ENCODE peak calls at places on chromosomes 3 and 15, in nine cellular contexts. One of them, this sample, is unnamed.

GRCh38 chr3:113516115-113516505 is 1.2 kb upstream of the SPICE1 start:
- DNase-seq in breast epithelium: no peak
- DNase-seq in mesothelial cell of epicardium: no peak
- DNase-seq in kidney epithelial cell: no peak
- DNase-seq in B cell: no peak
- DNase-seq in omental fat pad: no peak
- DNase-seq in bronchial epithelial cell: peak; percentile 31
- DNase-seq in PC-3: peak; percentile 48
- DNase-seq in hepatocyte: no peak
- DNase-seq in this sample: no peak

GRCh38 chr3:29764603-29765254 is 483.9 kb downstream of the RBMS3 start:
- DNase-seq in breast epithelium: no peak
- DNase-seq in omental fat pad: no peak
- DNase-seq in bronchial epithelial cell: peak; percentile 77
- DNase-seq in hepatocyte: peak; percentile 59
- DNase-seq in kidney epithelial cell: no peak
- DNase-seq in B cell: no peak
- DNase-seq in mesothelial cell of epicardium: no peak
- DNase-seq in PC-3: peak; percentile 94
- DNase-seq in this sample: no peak

GRCh38 chr15:39301589-39301999 is 279.3 kb upstream of the THBS1 start:
- DNase-seq in mesothelial cell of epicardium: no peak
- DNase-seq in B cell: no peak
- DNase-seq in PC-3: peak; percentile 53
- DNase-seq in kidney epithelial cell: no peak
- DNase-seq in hepatocyte: no peak
- DNase-seq in breast epithelium: no peak
- DNase-seq in omental fat pad: no peak
- DNase-seq in bronchial epithelial cell: no peak
- DNase-seq in this sample: no peak

GRCh38 chr3:141686477-141687280 is 51.4 kb upstream of the RNF7 start:
- DNase-seq in omental fat pad: no peak
- DNase-seq in PC-3: peak; percentile 19
- DNase-seq in breast epithelium: peak; percentile 38
- DNase-seq in mesothelial cell of epicardium: no peak
- DNase-seq in B cell: no peak
- DNase-seq in bronchial epithelial cell: peak; percentile 53
- DNase-seq in hepatocyte: no peak
- DNase-seq in kidney epithelial cell: peak; percentile 25
- DNase-seq in this sample: no peak

GRCh38 chr3:179897241-179897640 is 139.5 kb downstream of the PEX5L start:
- DNase-seq in PC-3: no peak
- DNase-seq in kidney epithelial cell: no peak
- DNase-seq in hepatocyte: no peak
- DNase-seq in mesothelial cell of epicardium: no peak
- DNase-seq in bronchial epithelial cell: no peak
- DNase-seq in omental fat pad: no peak
- DNase-seq in B cell: no peak
- DNase-seq in breast epithelium: no peak
- DNase-seq in this sample: no peak

GRCh38 chr15:34812369-34812768 is 17.0 kb upstream of the ACTC1 start:
- DNase-seq in PC-3: no peak
- DNase-seq in omental fat pad: no peak
- DNase-seq in bronchial epithelial cell: no peak
- DNase-seq in mesothelial cell of epicardium: no peak
- DNase-seq in breast epithelium: no peak
- DNase-seq in kidney epithelial cell: no peak
- DNase-seq in hepatocyte: no peak
- DNase-seq in B cell: no peak
- DNase-seq in this sample: no peak

GRCh38 chr3:150127011-150127490 is 156.4 kb upstream of the PFN2 start:
- DNase-seq in hepatocyte: no peak
- DNase-seq in bronchial epithelial cell: no peak
- DNase-seq in B cell: no peak
- DNase-seq in omental fat pad: no peak
- DNase-seq in PC-3: no peak
- DNase-seq in breast epithelium: no peak
- DNase-seq in kidney epithelial cell: no peak
- DNase-seq in mesothelial cell of epicardium: no peak
- DNase-seq in this sample: no peak

GRCh38 chr3:56131976-56132590 is 336.2 kb downstream of the ERC2 start:
- DNase-seq in kidney epithelial cell: peak; percentile 91
- DNase-seq in hepatocyte: peak; percentile 76
- DNase-seq in mesothelial cell of epicardium: no peak
- DNase-seq in bronchial epithelial cell: peak; percentile 97
- DNase-seq in PC-3: peak; percentile 96
- DNase-seq in breast epithelium: no peak
- DNase-seq in omental fat pad: no peak
- DNase-seq in B cell: no peak
- DNase-seq in this sample: no peak

GRCh38 chr15:40355976-40356585 is 1.9 kb upstream of the DISP2 start:
- DNase-seq in B cell: no peak
- DNase-seq in bronchial epithelial cell: no peak
- DNase-seq in breast epithelium: no peak
- DNase-seq in mesothelial cell of epicardium: no peak
- DNase-seq in hepatocyte: no peak
- DNase-seq in PC-3: no peak
- DNase-seq in kidney epithelial cell: no peak
- DNase-seq in omental fat pad: no peak
- DNase-seq in this sample: no peak

GRCh38 chr15:40357246-40357645 is 773 bp upstream of the DISP2 start:
- DNase-seq in breast epithelium: no peak
- DNase-seq in PC-3: no peak
- DNase-seq in B cell: no peak
- DNase-seq in hepatocyte: no peak
- DNase-seq in kidney epithelial cell: no peak
- DNase-seq in omental fat pad: no peak
- DNase-seq in bronchial epithelial cell: no peak
- DNase-seq in mesothelial cell of epicardium: no peak
- DNase-seq in this sample: no peak

GRCh38 chr15:40352221-40352901 is 1.5 kb downstream of the PHGR1 start:
- DNase-seq in PC-3: no peak
- DNase-seq in bronchial epithelial cell: no peak
- DNase-seq in breast epithelium: no peak
- DNase-seq in omental fat pad: no peak
- DNase-seq in kidney epithelial cell: no peak
- DNase-seq in B cell: no peak
- DNase-seq in hepatocyte: no peak
- DNase-seq in mesothelial cell of epicardium: no peak
- DNase-seq in this sample: no peak

GRCh38 chr15:40353697-40354096 is 2.9 kb downstream of the PHGR1 start:
- DNase-seq in omental fat pad: no peak
- DNase-seq in kidney epithelial cell: no peak
- DNase-seq in hepatocyte: no peak
- DNase-seq in mesothelial cell of epicardium: no peak
- DNase-seq in PC-3: no peak
- DNase-seq in B cell: no peak
- DNase-seq in bronchial epithelial cell: no peak
- DNase-seq in breast epithelium: no peak
- DNase-seq in this sample: no peak

DNA sequence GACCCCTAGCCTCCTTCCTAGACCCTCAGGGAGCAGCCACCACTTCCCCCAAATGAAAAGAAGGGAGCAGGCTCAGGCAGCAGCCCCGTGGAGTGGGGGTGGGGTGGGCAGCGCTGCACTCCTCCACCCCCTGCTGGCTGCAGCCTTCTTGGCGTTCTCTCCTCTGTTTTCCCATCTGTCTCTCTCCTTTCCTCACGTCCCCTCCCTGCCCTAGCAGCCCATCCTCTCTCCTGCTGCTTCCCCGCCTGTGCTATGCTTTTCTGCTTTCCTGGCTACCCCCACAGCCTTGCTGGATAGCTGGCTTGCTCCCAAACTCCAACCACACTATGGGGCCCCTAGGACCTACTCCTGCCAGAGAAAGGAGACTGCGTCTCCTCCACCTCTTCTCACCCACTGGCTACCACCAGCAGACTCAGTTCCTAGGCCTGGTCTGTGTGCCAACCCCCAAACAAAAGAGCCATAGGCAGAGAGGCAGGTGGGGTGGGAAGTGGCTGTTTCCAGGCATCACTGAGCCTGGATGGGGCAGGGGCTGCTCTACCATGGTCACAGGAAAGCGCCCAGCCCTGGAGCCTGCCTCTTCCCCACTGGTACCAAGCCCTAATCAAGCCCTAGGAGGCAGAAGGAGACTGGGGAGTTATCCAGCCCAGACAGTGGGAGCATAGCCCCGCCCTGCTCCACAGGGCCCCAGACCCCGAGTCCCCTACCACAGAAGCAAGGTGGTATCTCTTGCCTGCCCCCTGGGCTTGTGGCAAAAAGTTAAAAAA is 3.4 kb upstream of the DISP2 start:
- DNase-seq in omental fat pad: no peak
- DNase-seq in bronchial epithelial cell: no peak
- DNase-seq in B cell: no peak
- DNase-seq in kidney epithelial cell: no peak
- DNase-seq in PC-3: peak; percentile 39
- DNase-seq in mesothelial cell of epicardium: peak; percentile 68
- DNase-seq in hepatocyte: peak; percentile 72
- DNase-seq in breast epithelium: no peak
- DNase-seq in this sample: no peak
- TF ChIP-seq CTCF in omental fat pad: no peak
- TF ChIP-seq CTCF in bronchial epithelial cell: peak; percentile 76
- TF ChIP-seq CTCF in B cell: no peak
- TF ChIP-seq CTCF in kidney epithelial cell: peak; percentile 74
- TF ChIP-seq CTCF in PC-3: peak; percentile 63
- TF ChIP-seq CTCF in mesothelial cell of epicardium: no peak
- TF ChIP-seq CTCF in hepatocyte: peak; percentile 43
- TF ChIP-seq CTCF in breast epithelium: no peak
- TF ChIP-seq CTCF in this sample: no peak

GRCh38 chr3:62532796-62533195 is 159.4 kb upstream of the FEZF2 start:
- DNase-seq in omental fat pad: no peak
- DNase-seq in PC-3: no peak
- DNase-seq in bronchial epithelial cell: no peak
- DNase-seq in kidney epithelial cell: no peak
- DNase-seq in hepatocyte: no peak
- DNase-seq in breast epithelium: no peak
- DNase-seq in B cell: no peak
- DNase-seq in mesothelial cell of epicardium: no peak
- DNase-seq in this sample: no peak

GRCh38 chr3:62531981-62532380 is 158.6 kb upstream of the FEZF2 start:
- DNase-seq in bronchial epithelial cell: no peak
- DNase-seq in omental fat pad: no peak
- DNase-seq in PC-3: no peak
- DNase-seq in hepatocyte: no peak
- DNase-seq in mesothelial cell of epicardium: no peak
- DNase-seq in B cell: no peak
- DNase-seq in breast epithelium: no peak
- DNase-seq in kidney epithelial cell: no peak
- DNase-seq in this sample: no peak

GRCh38 chr3:62527484-62527883 is 154.1 kb upstream of the FEZF2 start:
- DNase-seq in PC-3: no peak
- DNase-seq in hepatocyte: no peak
- DNase-seq in mesothelial cell of epicardium: no peak
- DNase-seq in omental fat pad: no peak
- DNase-seq in B cell: no peak
- DNase-seq in kidney epithelial cell: no peak
- DNase-seq in bronchial epithelial cell: no peak
- DNase-seq in breast epithelium: no peak
- DNase-seq in this sample: no peak

GRCh38 chr3:62529230-62529629 is 155.9 kb upstream of the FEZF2 start:
- DNase-seq in bronchial epithelial cell: peak; percentile 48
- DNase-seq in omental fat pad: no peak
- DNase-seq in mesothelial cell of epicardium: peak; percentile 74
- DNase-seq in B cell: no peak
- DNase-seq in PC-3: peak; percentile 31
- DNase-seq in breast epithelium: peak; percentile 26
- DNase-seq in kidney epithelial cell: peak; percentile 16
- DNase-seq in hepatocyte: peak; percentile 76
- DNase-seq in this sample: no peak

DNA sequence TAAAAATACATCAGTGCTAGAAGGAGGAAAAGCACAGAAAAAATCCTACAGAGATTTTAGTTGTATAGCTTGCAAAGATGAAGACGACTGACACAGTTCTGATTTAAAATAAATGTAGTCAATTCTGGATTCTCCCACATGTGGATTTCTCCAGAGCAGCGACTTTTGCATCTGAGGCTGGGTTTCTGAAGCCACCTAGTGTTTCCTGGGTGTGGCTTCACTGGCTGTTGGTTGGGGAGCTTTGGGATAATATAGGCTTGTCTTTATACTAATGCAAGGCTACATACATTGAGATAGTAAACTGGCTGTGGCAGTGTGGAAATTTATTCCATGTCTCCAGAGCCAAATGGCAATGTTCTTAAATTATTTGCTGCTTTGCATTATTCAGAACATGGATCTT is 158.1 kb upstream of the FEZF2 start:
- DNase-seq in PC-3: no peak
- DNase-seq in omental fat pad: no peak
- DNase-seq in bronchial epithelial cell: no peak
- DNase-seq in hepatocyte: no peak
- DNase-seq in B cell: no peak
- DNase-seq in kidney epithelial cell: no peak
- DNase-seq in breast epithelium: no peak
- DNase-seq in mesothelial cell of epicardium: no peak
- DNase-seq in this sample: no peak
- TF ChIP-seq CTCF in PC-3: no peak
- TF ChIP-seq CTCF in omental fat pad: no peak
- TF ChIP-seq CTCF in bronchial epithelial cell: no peak
- TF ChIP-seq CTCF in hepatocyte: no peak
- TF ChIP-seq CTCF in B cell: no peak
- TF ChIP-seq CTCF in kidney epithelial cell: no peak
- TF ChIP-seq CTCF in breast epithelium: no peak
- TF ChIP-seq CTCF in mesothelial cell of epicardium: no peak
- TF ChIP-seq CTCF in this sample: no peak

GRCh38 chr3:50154476-50154839 is 666 bp upstream of the SEMA3F start:
- DNase-seq in hepatocyte: no peak
- DNase-seq in breast epithelium: no peak
- DNase-seq in B cell: no peak
- DNase-seq in PC-3: no peak
- DNase-seq in kidney epithelial cell: no peak
- DNase-seq in mesothelial cell of epicardium: peak; percentile 62
- DNase-seq in bronchial epithelial cell: no peak
- DNase-seq in omental fat pad: no peak
- DNase-seq in this sample: no peak
- TF ChIP-seq CTCF in hepatocyte: peak; percentile 48
- TF ChIP-seq CTCF in breast epithelium: no peak
- TF ChIP-seq CTCF in B cell: no peak
- TF ChIP-seq CTCF in PC-3: peak; percentile 43
- TF ChIP-seq CTCF in kidney epithelial cell: peak; percentile 21
- TF ChIP-seq CTCF in mesothelial cell of epicardium: no peak
- TF ChIP-seq CTCF in bronchial epithelial cell: peak; percentile 39
- TF ChIP-seq CTCF in omental fat pad: no peak
- TF ChIP-seq CTCF in this sample: no peak

DNA sequence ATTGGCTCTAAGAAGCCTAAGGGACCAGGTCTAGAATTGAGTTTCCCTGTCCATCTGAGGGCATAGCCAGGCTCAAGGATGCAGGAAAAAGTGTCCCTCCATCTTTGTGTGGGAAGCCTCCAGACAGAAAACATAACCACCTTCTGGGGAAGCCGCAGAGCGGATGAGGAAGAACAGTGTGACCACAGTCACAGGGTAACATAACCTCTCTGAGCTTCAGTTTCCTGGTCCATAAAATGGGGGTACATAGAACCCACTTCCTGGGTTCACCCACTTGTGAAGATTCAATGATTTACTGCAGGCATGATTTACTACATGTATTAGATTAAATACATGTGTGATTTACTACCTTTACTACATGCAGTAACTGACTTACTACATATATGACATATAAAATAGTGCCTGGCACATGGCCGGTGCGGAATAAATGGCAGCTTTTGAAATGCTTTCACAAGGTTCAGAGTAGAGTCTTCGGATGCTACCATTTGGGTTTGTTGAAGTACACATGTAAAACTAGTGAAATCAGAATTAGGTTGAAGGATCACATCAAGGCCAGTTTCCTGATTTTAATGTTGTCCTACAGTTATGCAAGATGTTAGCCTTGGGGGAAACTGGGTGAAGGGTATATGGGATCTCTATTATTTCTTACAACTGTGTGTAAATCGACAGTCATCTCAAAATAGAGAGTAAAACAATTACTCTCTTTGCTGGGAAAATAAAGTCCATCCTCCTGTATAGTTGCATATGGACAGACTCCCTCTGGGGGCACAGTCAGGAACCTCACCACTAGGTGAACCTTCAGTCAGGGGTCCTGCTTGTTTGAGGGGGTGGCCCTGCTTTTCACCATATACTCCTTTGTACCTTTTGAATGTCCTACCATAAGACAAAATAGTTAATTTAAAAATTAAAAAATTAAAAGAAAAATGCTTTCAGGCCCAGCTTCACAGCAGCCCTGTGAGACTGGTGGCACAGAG is 86.0 kb downstream of the SEMA5B start:
- DNase-seq in PC-3: no peak
- DNase-seq in bronchial epithelial cell: no peak
- DNase-seq in omental fat pad: no peak
- DNase-seq in breast epithelium: no peak
- DNase-seq in B cell: no peak
- DNase-seq in mesothelial cell of epicardium: no peak
- DNase-seq in kidney epithelial cell: no peak
- DNase-seq in hepatocyte: no peak
- DNase-seq in this sample: no peak
- TF ChIP-seq CTCF in PC-3: peak; percentile 62
- TF ChIP-seq CTCF in bronchial epithelial cell: peak; percentile 15
- TF ChIP-seq CTCF in omental fat pad: no peak
- TF ChIP-seq CTCF in breast epithelium: no peak
- TF ChIP-seq CTCF in B cell: no peak
- TF ChIP-seq CTCF in mesothelial cell of epicardium: peak; percentile 15
- TF ChIP-seq CTCF in kidney epithelial cell: peak; percentile 52
- TF ChIP-seq CTCF in hepatocyte: peak; percentile 19
- TF ChIP-seq CTCF in this sample: no peak

This sample was measured in natural killer cell.